ENCODE peak calls at places on chromosomes 4 and X, in five cellular contexts. C is GM12865, B is left cardiac atrium, Y is SK-MEL-5, I is retina. D is an unnamed sample.

GRCh38 chr4:153426207-153426886 is 39.8 kb upstream of the TMEM131L start:
- DNase-seq in Y (no peak), C (peak), I (no peak), B (no peak), D (no peak)

GRCh38 chrX:76428243-76429130 is 977 bp downstream of the MAGEE1 start:
- DNase-seq in B (peak), Y (no peak), C (peak), I (peak), D (peak)

GRCh38 chr4:25926473-25926872 is 12.5 kb downstream of the SMIM20 start:
- DNase-seq in I (no peak), B (no peak), Y (no peak), C (no peak), D (no peak)

GRCh38 chr4:174828845-174829701 is at the start of gene GLRA3:
- DNase-seq in C (peak), I (peak), B (no peak), Y (peak), D (no peak)

GRCh38 chr4:52407545-52407944 is 251.6 kb downstream of the USP46 start:
- DNase-seq in I (no peak), B (no peak), Y (no peak), C (no peak), D (no peak)

GRCh38 chr4:128323401-128323800 is 35.8 kb upstream of the PGRMC2 start:
- DNase-seq in I (no peak), B (no peak), Y (no peak), C (no peak), D (no peak)

GRCh38 chr4:36011381-36011780 is 232.9 kb downstream of the ARAP2 start:
- DNase-seq in I (no peak), B (no peak), Y (no peak), C (no peak), D (no peak)

GRCh38 chr4:112296949-112297483 is at the start of gene ALPK1:
- DNase-seq in B (no peak), I (no peak), C (peak), Y (peak), D (no peak)

GRCh38 chrX:134931550-134931949 is 59.2 kb upstream of the SMIM10 start:
- DNase-seq in Y (peak), B (no peak), C (peak), I (no peak), D (no peak)

GRCh38 chrX:72269671-72270251 is 7.3 kb downstream of the RPS4X start:
- DNase-seq in I (no peak), B (peak), Y (no peak), C (no peak), D (peak)

GRCh38 chr4:132982151-132982550 is 166.9 kb upstream of the PCDH10 start:
- DNase-seq in Y (no peak), I (no peak), B (no peak), C (no peak), D (no peak)

GRCh38 chr4:176409627-176410026 is 89.9 kb downstream of the SPCS3 start:
- DNase-seq in C (no peak), Y (no peak), I (no peak), B (no peak), D (no peak)

GRCh38 chr4:146577111-146577510 is 55.4 kb upstream of the SLC10A7 start:
- DNase-seq in C (no peak), Y (no peak), I (no peak), B (no peak), D (no peak)

GRCh38 chr4:173699841-173700475 is 169.9 kb upstream of the HAND2 start:
- DNase-seq in Y (peak), C (no peak), B (no peak), I (no peak), D (no peak)

GRCh38 chr4:98851806-98852205 is 77.1 kb downstream of the EIF4E start:
- DNase-seq in C (no peak), I (no peak), Y (peak), B (no peak), D (no peak)

GRCh38 chr4:120718979-120719566 is 203.5 kb downstream of the PRDM5 start:
- DNase-seq in B (peak), I (peak), Y (peak), C (peak), D (no peak)

GRCh38 chr4:111639876-111640275 is 505.4 kb upstream of the FAM241A start:
- DNase-seq in C (no peak), Y (no peak), I (no peak), B (no peak), D (no peak)

GRCh38 chr4:63580796-63581475 is 828.3 kb downstream of the TECRL start:
- DNase-seq in I (no peak), C (peak), Y (no peak), B (no peak), D (no peak)

GRCh38 chr4:182826391-182826790 is 90.8 kb downstream of the DCTD start:
- DNase-seq in C (peak), Y (no peak), B (no peak), I (no peak), D (peak)

GRCh38 chrX:113133316-113133715 is 292.7 kb upstream of the AMOT start:
- DNase-seq in Y (no peak), B (no peak), I (no peak), C (no peak), D (no peak)

GRCh38 chrX:22958250-22958649 is 41.5 kb upstream of the DDX53 start:
- DNase-seq in B (no peak), Y (no peak), C (no peak), I (no peak), D (no peak)

GRCh38 chrX:48972214-48973164 is 845 bp upstream of the KCND1 start:
- DNase-seq in C (peak), B (peak), Y (peak), I (peak), D (peak)

GRCh38 chr4:54560513-54560912 is 97.2 kb upstream of the KIT start:
- DNase-seq in B (no peak), I (no peak), Y (no peak), C (no peak), D (no peak)

GRCh38 chr4:1211951-1212545 is 36.9 kb downstream of the CTBP1 start:
- DNase-seq in Y (no peak), C (no peak), B (peak), I (no peak), D (no peak)

GRCh38 chrX:21529771-21530170 is 128.4 kb downstream of the KLHL34 start:
- DNase-seq in I (no peak), C (no peak), Y (peak), B (no peak), D (no peak)

GRCh38 chr4:17489123-17489522 is 22.8 kb downstream of the QDPR start:
- DNase-seq in B (no peak), I (no peak), Y (peak), C (no peak), D (no peak)

GRCh38 chr4:162406637-162407370 is 243.0 kb upstream of the FSTL5 start:
- DNase-seq in Y (no peak), B (no peak), C (no peak), I (no peak), D (no peak)

GRCh38 chrX:130909469-130910136 is 6.6 kb upstream of the ENOX2 start:
- DNase-seq in C (no peak), B (no peak), I (no peak), Y (no peak), D (no peak)

GRCh38 chr4:68338625-68339024 is 11.3 kb downstream of the YTHDC1 start:
- DNase-seq in Y (no peak), I (no peak), B (no peak), C (no peak), D (no peak)

GRCh38 chr4:74117024-74117534 is 18.1 kb upstream of the CXCL2 start:
- DNase-seq in C (no peak), I (no peak), Y (peak), B (peak), D (no peak)

D was measured in activated T-helper 2 cell treated with anti-CD3 and anti-CD28 coated beads, Interferon-gamma antibody, Interleukin-2, Interleukin-4, amounts not matched to agents 10 μg/mL and 5 μg/mL and 100 μg/mL, durations not matched to agents 14 hours and 24 hours and 36 hours.